ENCODE peak calls at places on chromosomes 3 and 15, in seven cellular contexts. T is mesendoderm, X is neural progenitor cell, Q is tibial artery, G is transverse colon, V is body of pancreas, F is H1. P is an unnamed sample.
A peak's percentile ranks its signal among the peaks of the same experiment; 100 is the strongest.

GRCh38 chr3:53696401-53697172 is 149.6 kb downstream of the CHDH start:
- DNase-seq in T (peak; percentile 60), X (no peak), Q (no peak), G (no peak), V (no peak), F (no peak), P (no peak)

GRCh38 chr3:8842293-8842692 is 72.9 kb upstream of the OXTR start:
- DNase-seq in T (no peak), X (no peak), Q (no peak), G (no peak), V (no peak), F (no peak), P (no peak)

GRCh38 chr15:92073044-92073785 is 219.7 kb downstream of the SLCO3A1 start:
- DNase-seq in T (no peak), X (no peak), Q (no peak), G (no peak), V (no peak), F (no peak), P (no peak)

GRCh38 chr3:156668073-156668763 is 6.2 kb upstream of the TIPARP start:
- DNase-seq in T (peak; percentile 4), X (no peak), Q (no peak), G (peak; percentile 71), V (no peak), F (no peak), P (no peak)

GRCh38 chr3:33372218-33373081 is 67.8 kb downstream of the UBP1 start:
- DNase-seq in T (peak; percentile 63), X (peak; percentile 72), Q (no peak), G (peak; percentile 30), V (peak; percentile 53), F (no peak), P (no peak)

GRCh38 chr15:26864664-26865191 is 2.1 kb upstream of the GABRA5 start:
- DNase-seq in T (peak; percentile 84), X (peak; percentile 76), Q (no peak), G (no peak), V (peak; percentile 36), F (no peak), P (no peak)

GRCh38 chr3:149388001-149388435 is 10.6 kb upstream of the TM4SF1 start:
- DNase-seq in T (no peak), X (no peak), Q (no peak), G (no peak), V (no peak), F (no peak), P (no peak)

GRCh38 chr15:74983725-74984231 is 11.6 kb upstream of the SCAMP5 start:
- DNase-seq in T (no peak), X (no peak), Q (no peak), G (no peak), V (no peak), F (no peak), P (no peak)

GRCh38 chr15:48447657-48448056 is 116.4 kb downstream of the DUT start:
- DNase-seq in T (no peak), X (no peak), Q (no peak), G (no peak), V (no peak), F (no peak), P (no peak)

GRCh38 chr15:59062985-59063384 is 42.0 kb upstream of the CCNB2 start:
- DNase-seq in T (no peak), X (no peak), Q (no peak), G (no peak), V (no peak), F (no peak), P (no peak)

GRCh38 chr3:11239796-11240195 is 32.4 kb upstream of the ATG7 start:
- DNase-seq in T (no peak), X (no peak), Q (no peak), G (no peak), V (no peak), F (no peak), P (no peak)

GRCh38 chr3:139830817-139831216 is 104.2 kb upstream of the CLSTN2 start:
- DNase-seq in T (peak; percentile 19), X (peak; percentile 57), Q (no peak), G (no peak), V (peak; percentile 14), F (no peak), P (peak; percentile 90)

GRCh38 chr3:187765342-187765741 is 20.1 kb upstream of the BCL6 start:
- DNase-seq in T (no peak), X (no peak), Q (no peak), G (no peak), V (no peak), F (no peak), P (no peak)

GRCh38 chr15:40751745-40752144 is 3.3 kb downstream of the RMDN3 start:
- DNase-seq in T (no peak), X (no peak), Q (no peak), G (no peak), V (no peak), F (no peak), P (no peak)

GRCh38 chr3:111285691-111286090 is 214.1 kb downstream of the NECTIN3 start:
- DNase-seq in T (no peak), X (no peak), Q (no peak), G (no peak), V (no peak), F (no peak), P (no peak)

GRCh38 chr3:124829819-124830554 is 57.2 kb downstream of the ITGB5 start:
- DNase-seq in T (no peak), X (no peak), Q (no peak), G (no peak), V (no peak), F (no peak), P (no peak)

GRCh38 chr15:101156509-101157159 is 95.2 kb downstream of the CHSY1 start:
- DNase-seq in T (no peak), X (no peak), Q (no peak), G (peak; percentile 51), V (no peak), F (no peak), P (no peak)

GRCh38 chr3:76024640-76025039 is 239.3 kb upstream of the ZNF717 start:
- DNase-seq in T (peak; percentile 50), X (peak; percentile 36), Q (no peak), G (no peak), V (no peak), F (no peak), P (no peak)

GRCh38 chr3:4980229-4981159 is 1.3 kb downstream of the BHLHE40 start:
- DNase-seq in T (peak; percentile 92), X (peak; percentile 75), Q (peak; percentile 96), G (peak; percentile 95), V (peak; percentile 95), F (no peak), P (peak; percentile 97)

GRCh38 chr3:39907981-39908380 is 98.6 kb downstream of the MYRIP start:
- DNase-seq in T (peak; percentile 23), X (no peak), Q (no peak), G (peak; percentile 18), V (peak; percentile 26), F (no peak), P (peak; percentile 78)

GRCh38 chr3:39910828-39911464 is 101.5 kb downstream of the MYRIP start:
- DNase-seq in T (no peak), X (no peak), Q (no peak), G (no peak), V (no peak), F (no peak), P (no peak)

GRCh38 chr3:39910135-39910534 is 100.7 kb downstream of the MYRIP start:
- DNase-seq in T (no peak), X (no peak), Q (no peak), G (no peak), V (no peak), F (no peak), P (no peak)

GRCh38 chr3:39915027-39915426 is 105.6 kb downstream of the MYRIP start:
- DNase-seq in T (no peak), X (no peak), Q (no peak), G (no peak), V (no peak), F (no peak), P (no peak)

GRCh38 chr3:39911465-39912309 is 102.3 kb downstream of the MYRIP start:
- DNase-seq in T (peak; percentile 78), X (no peak), Q (no peak), G (no peak), V (peak; percentile 29), F (no peak), P (peak; percentile 18)
- H3K27ac ChIP-seq in T (no peak overlapping the region), X (no peak overlapping the region), Q (peak overlapping the region; percentile 19), G (peak overlapping the region; percentile 21), V (peak overlapping the region; percentile 18), F (no peak overlapping the region), P (peak overlapping the region; percentile 26)

DNA sequence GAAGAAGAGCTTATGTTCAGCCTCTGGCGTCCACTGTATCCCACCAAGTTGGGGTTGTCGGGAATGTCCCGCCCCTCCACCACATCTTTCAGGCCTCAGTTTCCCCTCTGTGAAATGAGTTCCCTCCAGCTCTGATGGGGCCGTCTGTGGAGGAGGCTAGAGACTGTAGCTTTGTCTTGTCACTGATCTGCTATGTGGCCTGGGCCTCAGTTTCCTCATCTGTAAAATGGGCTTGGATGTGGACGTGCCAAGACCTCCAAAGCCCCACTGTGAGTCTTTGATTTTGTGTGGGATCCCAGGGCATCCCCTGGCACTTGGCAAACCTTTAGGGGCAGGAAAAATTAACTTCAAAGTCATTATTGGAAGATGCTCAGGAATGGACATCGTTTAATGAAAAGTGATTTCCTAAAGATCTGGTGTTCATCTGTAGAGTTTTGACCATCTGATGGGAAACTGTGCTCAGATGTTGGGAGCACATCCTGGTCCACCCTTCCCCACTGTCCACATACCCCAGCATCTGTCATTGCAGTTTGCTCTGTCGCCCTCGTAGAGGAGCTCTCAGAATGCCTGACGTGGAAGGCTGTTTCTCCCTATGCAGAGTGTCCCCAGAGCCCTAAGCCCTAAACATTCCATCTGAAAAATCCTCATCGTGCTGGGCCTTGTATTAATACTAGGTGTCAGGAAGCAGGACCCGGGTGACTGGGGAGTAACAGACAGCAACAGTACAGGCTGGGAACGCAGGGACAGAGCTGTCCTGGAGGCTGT is 28.5 kb downstream of the SLC6A6 start:
- DNase-seq in T (no peak), X (no peak), Q (no peak), G (no peak), V (no peak), F (no peak), P (no peak)
- H3K4me3 ChIP-seq in T (no peak overlapping the region), X (no peak overlapping the region), Q (no peak overlapping the region), G (no peak overlapping the region), V (no peak overlapping the region), F (no peak overlapping the region), P (no peak overlapping the region)

DNA sequence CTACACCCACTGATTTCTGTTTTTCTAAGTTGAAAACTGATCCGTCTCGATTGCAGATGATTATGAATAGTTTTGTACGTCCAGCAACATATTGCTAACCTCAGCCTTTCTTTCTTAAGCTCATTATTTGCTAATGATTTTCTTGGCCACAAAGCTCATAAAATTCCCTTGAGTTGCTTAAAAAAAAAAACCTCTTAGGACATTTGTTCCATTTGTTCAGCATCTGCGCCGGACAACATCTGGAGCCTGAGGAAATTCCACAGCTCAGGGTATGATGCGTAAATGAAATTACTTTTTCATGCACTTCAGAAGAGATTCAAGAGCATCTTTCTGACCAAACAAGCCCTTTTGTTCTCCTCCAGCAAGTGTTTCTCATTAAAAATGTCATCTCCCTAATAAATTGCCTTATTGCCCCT is 249.1 kb upstream of the MCTP2 start:
- DNase-seq in T (no peak), X (no peak), Q (no peak), G (no peak), V (no peak), F (no peak), P (peak; percentile 69)
- H3K27ac ChIP-seq in T (no peak overlapping the region), X (no peak overlapping the region), Q (no peak overlapping the region), G (no peak overlapping the region), V (no peak overlapping the region), F (no peak overlapping the region), P (no peak overlapping the region)

DNA sequence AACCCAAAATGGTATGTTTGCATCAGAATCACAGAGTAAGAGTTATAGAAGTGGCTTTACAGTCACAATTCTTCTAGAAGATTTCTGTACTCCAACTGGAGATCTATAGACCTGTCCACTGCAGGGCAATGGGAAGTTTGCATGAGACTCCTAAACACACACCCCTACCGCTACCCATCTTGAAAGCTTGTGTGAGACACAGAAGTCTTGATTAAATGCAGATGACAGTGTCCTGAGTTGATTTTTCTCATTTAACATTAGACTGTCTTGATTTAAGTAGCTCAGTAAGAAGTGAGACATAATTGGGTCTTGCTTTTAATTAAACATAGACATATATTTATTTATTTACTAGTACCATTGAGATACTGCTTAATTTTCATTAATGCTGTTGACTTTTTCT is 54.4 kb downstream of the CD47 start:
- DNase-seq in T (no peak), X (no peak), Q (no peak), G (no peak), V (no peak), F (no peak), P (no peak)
- H3K4me3 ChIP-seq in T (no peak overlapping the region), X (no peak overlapping the region), Q (no peak overlapping the region), G (no peak overlapping the region), V (no peak overlapping the region), F (no peak overlapping the region), P (no peak overlapping the region)